ENCODE peak calls at places on chromosomes 7 and 10, in four cellular contexts. I is endothelial cell of umbilical vein, S is GM12892, A is HCT116. K is an unnamed sample.
A peak's percentile ranks its signal among the peaks of the same experiment; 100 is the strongest.

GRCh38 chr10:97539523-97540200 is 32.9 kb upstream of the ANKRD2 start:
- DNase-seq in I (no peak), S (no peak), A (no peak), K (no peak)

GRCh38 chr10:125768217-125768616 is 7.4 kb downstream of the MMP21 start:
- DNase-seq in I (no peak), S (no peak), A (no peak), K (no peak)

GRCh38 chr7:130891254-130892094 is 157.5 kb upstream of the KLF14 start:
- DNase-seq in I (peak; percentile 91), S (no peak), A (peak; percentile 88), K (no peak)

GRCh38 chr10:50972591-50972990 is 87.2 kb upstream of the A1CF start:
- DNase-seq in I (no peak), S (no peak), A (no peak), K (no peak)

GRCh38 chr10:124725791-124726190 is 18.4 kb downstream of the FAM53B start:
- DNase-seq in I (no peak), S (no peak), A (no peak), K (no peak)

GRCh38 chr10:47020491-47020890 is 109.3 kb downstream of the PTPN20 start:
- DNase-seq in I (peak; percentile 3), S (no peak), A (no peak), K (no peak)

GRCh38 chr10:60921631-60922030 is 22.4 kb downstream of the RHOBTB1 start:
- DNase-seq in I (no peak), S (no peak), A (no peak), K (no peak)

GRCh38 chr7:106486331-106486730 is 174.6 kb downstream of the CCDC71L start:
- DNase-seq in I (no peak), S (no peak), A (no peak), K (no peak)

GRCh38 chr10:73886625-73887024 is 12.3 kb upstream of the CAMK2G start:
- DNase-seq in I (no peak), S (no peak), A (no peak), K (peak; percentile 7)

GRCh38 chr10:68601490-68602265 is 41.5 kb downstream of the TET1 start:
- DNase-seq in I (no peak), S (no peak), A (no peak), K (no peak)

GRCh38 chr10:508726-509125 is 180.7 kb downstream of the DIP2C start:
- DNase-seq in I (no peak), S (no peak), A (no peak), K (no peak)

GRCh38 chr10:3785849-3786290 is 861 bp upstream of the KLF6 start:
- DNase-seq in I (peak; percentile 60), S (no peak), A (no peak), K (no peak)

GRCh38 chr10:24331457-24331856 is 122.5 kb downstream of the KIAA1217 start:
- DNase-seq in I (no peak), S (no peak), A (no peak), K (no peak)

GRCh38 chr10:88186335-88186734 is 322.9 kb downstream of the PTEN start:
- DNase-seq in I (no peak), S (no peak), A (no peak), K (no peak)

GRCh38 chr7:133693281-133693680 is 433.9 kb upstream of the LRGUK start:
- DNase-seq in I (no peak), S (no peak), A (no peak), K (no peak)

GRCh38 chr7:74183653-74184450 is 9.7 kb downstream of the EIF4H start:
- DNase-seq in I (peak; percentile 36), S (no peak), A (no peak), K (no peak)

GRCh38 chr10:47396311-47396717 is 12.2 kb upstream of the ZNF488 start:
- DNase-seq in I (no peak), S (no peak), A (no peak), K (no peak)

GRCh38 chr10:34813626-34814227 is 1.4 kb downstream of the PARD3 start:
- DNase-seq in I (peak; percentile 62), S (no peak), A (no peak), K (peak; percentile 56)

GRCh38 chr7:14717711-14718304 is 184.7 kb downstream of the DGKB start:
- DNase-seq in I (peak; percentile 48), S (no peak), A (no peak), K (no peak)

GRCh38 chr7:99224263-99224947 is 16.5 kb upstream of the KPNA7 start:
- DNase-seq in I (no peak), S (no peak), A (peak; percentile 37), K (peak; percentile 70)

GRCh38 chr7:141288626-141289025 is 214.8 kb downstream of the TMEM178B start:
- DNase-seq in I (no peak), S (no peak), A (no peak), K (no peak)

GRCh38 chr10:101568054-101568745 is 19.9 kb downstream of the POLL start:
- DNase-seq in I (no peak), S (no peak), A (no peak), K (no peak)

GRCh38 chr7:149223176-149223575 is 16.3 kb upstream of the ZNF212 start:
- DNase-seq in I (no peak), S (no peak), A (no peak), K (no peak)

GRCh38 chr10:14583252-14583651 is 191.4 kb downstream of the FAM107B start:
- DNase-seq in I (no peak), S (peak; percentile 33), A (no peak), K (no peak)

GRCh38 chr7:98968621-98969020 is 90.3 kb downstream of the TRRAP start:
- DNase-seq in I (no peak), S (no peak), A (no peak), K (no peak)

GRCh38 chr7:99313204-99313573 is 12.5 kb upstream of the ARPC1A start:
- DNase-seq in I (no peak), S (no peak), A (no peak), K (no peak)

GRCh38 chr7:22725585-22725984 is 1.4 kb upstream of the IL6 start:
- DNase-seq in I (no peak), S (no peak), A (peak; percentile 27), K (no peak)

GRCh38 chr7:121385800-121386179 is 10.3 kb downstream of the FAM3C start:
- DNase-seq in I (peak; percentile 71), S (no peak), A (no peak), K (no peak)

GRCh38 chr7:94146408-94146807 is 142.3 kb upstream of the BET1 start:
- DNase-seq in I (no peak), S (no peak), A (no peak), K (no peak)

GRCh38 chr7:151371266-151371665 is 29.7 kb downstream of the NUB1 start:
- DNase-seq in I (no peak), S (no peak), A (no peak), K (no peak)

GRCh38 chr10:97701438-97702064 is 12.0 kb upstream of the MARVELD1 start:
- DNase-seq in I (peak; percentile 70), S (peak; percentile 53), A (no peak), K (peak; percentile 76)

DNA sequence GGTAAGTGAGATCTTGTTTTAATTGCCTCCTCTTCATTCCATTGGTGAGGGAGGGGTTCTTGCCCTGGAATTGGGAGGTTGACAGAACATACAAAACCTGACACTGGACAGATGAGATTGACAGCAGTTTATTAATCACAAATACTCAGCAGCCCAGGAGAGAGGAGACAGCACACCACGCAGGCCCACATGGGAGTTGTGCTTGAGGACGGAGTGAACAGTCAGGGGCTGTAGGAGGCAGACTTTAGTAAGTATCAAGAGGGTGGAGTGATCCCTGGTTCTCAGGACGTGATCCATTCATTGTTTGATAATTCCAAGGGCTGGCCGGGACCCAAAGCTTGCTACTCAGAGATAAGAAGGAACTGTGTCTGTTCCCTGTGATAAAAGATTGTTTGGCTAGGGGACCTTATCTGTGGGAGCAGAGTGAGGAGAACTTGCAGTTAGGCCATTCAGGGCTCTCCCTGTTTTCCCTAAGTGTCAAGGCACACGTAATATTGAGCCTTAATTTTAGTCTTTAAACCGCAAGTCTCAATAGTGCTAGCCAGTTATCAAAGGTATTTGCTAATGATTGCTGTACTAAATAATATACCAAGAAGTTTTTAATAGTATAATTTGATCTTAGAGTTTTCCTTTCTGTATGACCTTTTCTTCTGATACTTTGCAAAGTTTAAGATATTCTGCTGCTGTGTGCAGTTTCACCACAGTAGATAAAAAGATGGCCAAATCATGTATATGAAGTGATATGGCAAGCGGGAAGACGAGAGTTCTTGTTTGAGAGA is 14.5 kb downstream of the CAPZA2 start:
- DNase-seq in I (peak; percentile 99), S (no peak), A (no peak), K (no peak)
- TF ChIP-seq POLR2A in I (peak; percentile 90), S (no peak), A (no peak), K (no peak)

GRCh38 chr10:132425029-132425758 is 28.2 kb downstream of the PWWP2B start:
- DNase-seq in I (no peak), S (no peak), A (no peak), K (no peak)
- TF ChIP-seq POLR2A in I (no peak), S (no peak), A (no peak), K (no peak)

GRCh38 chr10:132330486-132330833 is 1.5 kb upstream of the LRRC27 start:
- DNase-seq in I (no peak), S (no peak), A (no peak), K (no peak)

GRCh38 chr10:132329565-132330485 is 2.2 kb upstream of the LRRC27 start:
- DNase-seq in I (peak; percentile 65), S (no peak), A (no peak), K (peak; percentile 61)

GRCh38 chr10:132333386-132333785 is 1.4 kb downstream of the LRRC27 start:
- DNase-seq in I (no peak), S (no peak), A (no peak), K (no peak)

GRCh38 chr10:132331956-132332749 is at the start of gene LRRC27:
- DNase-seq in I (peak; percentile 98), S (peak; percentile 98), A (peak; percentile 80), K (peak; percentile 93)

GRCh38 chr10:132331259-132331955 is 586 bp upstream of the LRRC27 start:
- DNase-seq in I (no peak), S (no peak), A (no peak), K (no peak)
- TF ChIP-seq POLR2A in I (peak; percentile 80), S (peak; percentile 53), A (no peak), K (peak; percentile 72)

GRCh38 chr10:43073721-43074120 is 3.1 kb upstream of the RET start:
- DNase-seq in I (no peak), S (no peak), A (no peak), K (no peak)

GRCh38 chr10:43073191-43073590 is 3.7 kb upstream of the RET start:
- DNase-seq in I (no peak), S (no peak), A (no peak), K (no peak)

GRCh38 chr10:43074409-43074808 is 2.5 kb upstream of the RET start:
- DNase-seq in I (no peak), S (no peak), A (no peak), K (no peak)

GRCh38 chr10:43070121-43071085 is 6.5 kb upstream of the RET start:
- DNase-seq in I (no peak), S (no peak), A (no peak), K (no peak)

DNA sequence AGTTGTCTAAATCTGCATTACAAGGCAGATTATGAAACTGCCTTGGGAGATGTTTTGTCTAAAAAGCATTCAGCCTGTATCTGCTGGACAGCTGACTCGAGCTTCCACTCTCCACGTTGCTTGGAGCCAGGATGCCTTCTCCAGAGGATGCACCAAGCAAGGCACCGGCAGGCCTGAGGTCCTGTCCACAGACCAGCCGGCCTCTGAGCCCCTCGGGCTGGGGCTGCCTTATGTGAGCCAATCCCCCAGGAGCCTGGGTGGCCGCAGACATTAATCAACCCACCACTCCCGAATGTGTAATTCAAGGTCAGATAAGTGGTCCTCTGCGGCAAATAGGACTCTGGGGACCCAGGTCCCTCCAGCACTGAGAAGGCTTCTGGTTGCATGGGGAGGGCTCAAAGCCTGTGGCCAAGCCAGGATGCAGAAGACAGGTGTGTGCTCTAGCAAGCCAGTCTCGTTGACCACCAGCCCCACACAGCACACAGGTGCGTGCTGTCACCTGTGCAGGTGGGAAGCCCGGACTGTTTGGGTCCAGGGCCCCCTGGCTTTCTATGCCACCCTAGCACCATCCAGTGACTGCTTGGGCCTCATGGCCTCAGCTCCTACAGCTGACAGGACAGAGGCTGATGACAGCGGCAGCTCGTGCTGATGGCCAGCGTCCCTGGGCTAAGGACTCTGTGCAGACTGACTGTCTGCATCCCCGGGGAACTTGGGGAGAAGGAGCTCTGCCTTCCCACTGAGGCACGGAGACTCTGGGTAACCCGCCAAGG is 4.8 kb upstream of the RET start:
- DNase-seq in I (no peak), S (no peak), A (no peak), K (no peak)
- TF ChIP-seq POLR2A in I (no peak), S (no peak), A (no peak), K (no peak)

K was measured in H54.